ENCODE peak calls at places on chromosomes 11 and 22, in eight cellular contexts. G is body of pancreas, M is adrenal gland, H is esophagus squamous epithelium, B is stomach, K is transverse colon, C is gastrocnemius medialis, E is HCT116. W is an unnamed sample.

GRCh38 chr22:47282366-47282765 is 519.9 kb downstream of the TBC1D22A start:
- DNase-seq in G (no peak), H (no peak), B (no peak), M (no peak), K (no peak), E (no peak), C (no peak), W (peak; percentile 39)

GRCh38 chr11:74577624-74578396 is 14.6 kb upstream of the POLD3 start:
- DNase-seq in M (no peak), E (no peak), K (no peak), G (peak; percentile 25), B (no peak), C (no peak), H (no peak), W (no peak)

GRCh38 chr11:116913000-116913399 is 75.6 kb upstream of the APOA1 start:
- DNase-seq in M (no peak), B (no peak), C (no peak), K (no peak), H (no peak), E (no peak), G (no peak), W (no peak)

GRCh38 chr22:31626427-31627150 is 35.4 kb downstream of the PISD start:
- DNase-seq in K (no peak), C (no peak), M (peak; percentile 82), B (peak; percentile 45), H (no peak), E (no peak), G (peak; percentile 34), W (no peak)

GRCh38 chr11:76736266-76736665 is 46.9 kb upstream of the TSKU start:
- DNase-seq in K (no peak), B (no peak), H (no peak), G (no peak), E (no peak), C (no peak), M (no peak), W (no peak)

GRCh38 chr11:120924109-120924508 is 99.8 kb upstream of the TBCEL start:
- DNase-seq in G (no peak), M (no peak), E (no peak), C (no peak), H (no peak), B (no peak), K (no peak), W (no peak)

GRCh38 chr11:63804259-63804658 is 9.0 kb upstream of the SPINDOC start:
- DNase-seq in H (no peak), M (no peak), C (no peak), K (peak; percentile 64), E (peak; percentile 37), B (peak; percentile 26), G (peak; percentile 31), W (no peak)

GRCh38 chr11:83006877-83007330 is 64.8 kb downstream of the RAB30 start:
- DNase-seq in H (no peak), B (no peak), M (peak; percentile 57), E (no peak), C (no peak), K (no peak), G (peak; percentile 55), W (peak; percentile 60)

GRCh38 chr11:19444231-19444630 is 203.5 kb upstream of the E2F8 start:
- DNase-seq in B (no peak), E (no peak), G (no peak), H (no peak), C (no peak), K (no peak), M (no peak), W (no peak)

GRCh38 chr11:96113100-96113710 is 189.3 kb upstream of the MTMR2 start:
- DNase-seq in B (no peak), M (no peak), C (no peak), E (no peak), H (no peak), G (no peak), K (no peak), W (no peak)

GRCh38 chr11:69496631-69497220 is 15.3 kb downstream of the LINC01488 start:
- DNase-seq in H (no peak), K (no peak), M (no peak), G (no peak), C (no peak), E (no peak), B (no peak), W (no peak)

GRCh38 chr11:11843233-11843632 is 1.5 kb downstream of the USP47 start:
- DNase-seq in C (no peak), G (no peak), K (no peak), B (no peak), H (no peak), E (no peak), M (peak; percentile 24), W (no peak)

GRCh38 chr11:21177379-21177778 is 508.0 kb downstream of the NELL1 start:
- DNase-seq in B (no peak), G (no peak), C (no peak), K (no peak), M (no peak), H (no peak), E (no peak), W (no peak)

GRCh38 chr11:112752563-112752962 is 208.7 kb upstream of the NCAM1 start:
- DNase-seq in C (no peak), H (no peak), K (no peak), E (no peak), M (no peak), B (no peak), G (no peak), W (no peak)

GRCh38 chr22:35537252-35537651 is 3.4 kb upstream of the RASD2 start:
- DNase-seq in H (no peak), E (no peak), B (no peak), K (no peak), C (no peak), G (no peak), M (no peak), W (no peak)

GRCh38 chr11:34052608-34053160 is 1.2 kb downstream of the CAPRIN1 start:
- DNase-seq in E (no peak), B (peak; percentile 29), C (peak; percentile 4), G (peak; percentile 26), K (peak; percentile 30), H (peak; percentile 8), M (peak; percentile 43), W (peak; percentile 68)

GRCh38 chr11:88555829-88556202 is 218.3 kb upstream of the CTSC start:
- DNase-seq in B (no peak), G (no peak), M (no peak), C (no peak), K (no peak), E (no peak), H (no peak), W (no peak)

GRCh38 chr22:48517039-48518030 is 1310.3 kb downstream of the BRD1 start:
- DNase-seq in B (no peak), M (no peak), E (no peak), C (no peak), G (peak; percentile 49), H (no peak), K (no peak), W (no peak)

GRCh38 chr11:62574363-62575057 is 819 bp upstream of the EEF1G start:
- DNase-seq in E (no peak), G (peak; percentile 38), B (peak; percentile 40), K (peak; percentile 41), M (peak; percentile 59), H (no peak), C (no peak), W (peak; percentile 69)

GRCh38 chr11:74466916-74467885 is at the start of gene KCNE3:
- DNase-seq in E (no peak), H (no peak), C (no peak), K (peak; percentile 57), B (peak; percentile 57), M (peak; percentile 29), G (peak; percentile 52), W (peak; percentile 65)

GRCh38 chr11:830295-831131 is 2.2 kb upstream of the CD151 start:
- DNase-seq in B (peak; percentile 72), C (no peak), K (peak; percentile 84), H (no peak), G (no peak), E (no peak), M (peak; percentile 64), W (peak; percentile 85)
- H3K4me1 ChIP-seq in B (peaks cover 94% of the 10 kb centered on the region), C (peaks cover 22% of the 10 kb centered on the region), K (peaks cover 84% of the 10 kb centered on the region), H (peaks cover 98% of the 10 kb centered on the region), G (peaks cover 88% of the 10 kb centered on the region), E (peaks cover 35% of the 10 kb centered on the region), M (peaks cover 84% of the 10 kb centered on the region), W (peaks cover 78% of the 10 kb centered on the region)

DNA sequence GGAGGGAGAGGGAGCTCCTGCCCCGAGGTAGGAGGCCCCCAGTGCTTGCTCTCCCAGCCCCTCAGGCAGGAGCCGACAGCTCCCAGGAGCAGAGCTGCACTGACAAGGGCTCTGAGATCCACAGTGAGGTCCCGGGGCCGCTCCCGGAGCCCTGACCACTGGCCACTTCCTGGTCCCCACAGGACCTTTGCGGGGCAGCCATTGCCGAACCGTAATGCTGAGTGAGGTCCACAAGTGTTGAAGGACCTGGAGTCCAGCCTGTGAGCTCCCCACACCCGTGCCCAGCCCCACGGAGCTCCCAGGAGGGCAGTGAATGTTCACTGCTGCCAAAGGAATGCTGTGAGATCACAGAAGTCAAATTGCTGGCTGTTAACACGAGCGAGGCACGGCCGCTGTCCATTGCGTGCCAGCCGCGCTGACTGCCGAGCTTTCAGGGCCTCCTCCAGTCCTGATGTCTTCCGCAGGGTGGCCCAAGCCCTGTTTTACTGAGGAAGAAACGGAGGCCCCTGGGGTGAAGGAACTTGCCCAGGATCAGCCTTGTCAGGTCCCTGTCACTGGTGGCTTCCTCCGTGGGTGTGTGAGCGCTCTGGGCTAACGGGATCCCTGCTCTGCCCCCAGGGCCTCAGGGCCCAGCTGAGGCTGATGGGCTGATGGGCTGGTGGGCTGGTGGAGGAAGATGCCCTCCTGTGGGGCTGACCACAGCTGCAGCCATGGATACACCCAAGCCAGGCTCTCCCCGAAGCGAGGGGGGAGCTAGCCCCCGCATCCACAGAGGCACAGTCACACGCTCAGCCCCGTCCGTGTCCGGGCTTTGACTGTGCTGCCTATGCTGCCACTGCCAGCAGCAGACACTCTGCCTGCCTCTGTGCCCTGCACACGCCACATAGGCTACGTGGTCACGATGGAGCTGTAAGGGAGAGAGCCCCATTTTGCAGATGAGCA is 70.8 kb downstream of the WNT7B start:
- DNase-seq in M (no peak), H (no peak), E (no peak), G (peak; percentile 54), K (no peak), B (no peak), C (no peak), W (no peak)
- H3K27ac ChIP-seq in M (no peak overlapping the region), H (no peak overlapping the region), E (no peak overlapping the region), G (peak overlapping the region; percentile 16), K (no peak overlapping the region), B (no peak overlapping the region), C (no peak overlapping the region), W (no peak overlapping the region)

GRCh38 chr11:123056835-123057491 is 5.0 kb downstream of the HSPA8 start:
- DNase-seq in M (no peak), E (no peak), K (no peak), H (no peak), B (no peak), C (no peak), G (no peak), W (no peak)
- TF ChIP-seq POLR2A in M (no peak), E (no peak), K (no peak), H (no peak), B (no peak), C (no peak), G (no peak), W (no peak)

DNA sequence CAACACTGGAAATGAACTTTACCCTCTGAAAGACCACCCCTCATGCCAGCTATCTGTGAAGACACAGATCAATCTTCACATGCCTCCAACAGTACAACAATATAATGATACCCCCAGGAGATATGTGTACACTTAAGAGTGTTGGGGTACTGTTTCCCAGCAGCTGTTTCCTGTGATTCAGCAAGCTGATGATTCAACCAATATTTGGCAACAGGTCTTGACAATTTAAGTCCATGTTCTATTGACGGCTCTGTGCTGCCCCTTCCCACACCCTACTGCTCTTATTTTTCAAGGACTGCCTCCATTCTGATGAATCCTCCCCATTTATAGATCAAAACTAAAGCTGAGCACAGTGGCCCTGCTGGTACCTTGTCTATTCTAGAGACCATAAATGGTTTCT is 6.6 kb downstream of the SNX19 start:
- DNase-seq in H (no peak), E (no peak), M (no peak), C (no peak), K (no peak), B (no peak), G (no peak), W (no peak)
- H3K4me1 ChIP-seq in H (peaks cover 39% of the 10 kb centered on the region), E (no peaks in the 10 kb centered on the region), M (peaks cover 6% of the 10 kb centered on the region), C (peaks cover 31% of the 10 kb centered on the region), K (peaks cover 19% of the 10 kb centered on the region), B (peaks cover 51% of the 10 kb centered on the region), G (peaks cover 21% of the 10 kb centered on the region), W (no peaks in the 10 kb centered on the region)

W was measured in right lobe of liver.